ENCODE peak calls at places on chromosome 1, in seven cellular contexts. A is activated naive CD4-positive, alpha-beta T cell treated with anti-CD3 and anti-CD28 coated beads for 36 hours; V is astrocyte of the spinal cord; I is NCI-H2227 treated with DMSO at 0.1 percent for 48 hours; C is AG09319; G is adipocyte; M is GM12865. Z is an unnamed sample.

GRCh38 chr1:32703479-32704291 is 1.1 kb upstream of the SYNC start:
- DNase-seq in G (peak), M (no peak), V (peak), A (no peak), C (peak), I (no peak), Z (peak)

GRCh38 chr1:85464497-85465098 is 361 bp downstream of the DDAH1 start:
- DNase-seq in A (peak), M (peak), I (no peak), C (peak), V (peak), G (peak), Z (no peak)

GRCh38 chr1:25816112-25816718 is 3.5 kb upstream of the MTFR1L start:
- DNase-seq in I (no peak), C (no peak), G (no peak), A (no peak), V (no peak), M (no peak), Z (no peak)

GRCh38 chr1:72485786-72486185 is 203.4 kb upstream of the NEGR1 start:
- DNase-seq in A (no peak), I (no peak), M (no peak), G (peak), C (peak), V (peak), Z (peak)

GRCh38 chr1:226981838-226982237 is 41.7 kb downstream of the COQ8A start:
- DNase-seq in A (no peak), C (no peak), V (no peak), M (no peak), G (no peak), I (no peak), Z (no peak)

GRCh38 chr1:1208713-1209433 is 2.5 kb upstream of the TNFRSF18 start:
- DNase-seq in I (no peak), M (no peak), A (peak), G (no peak), C (no peak), V (no peak), Z (no peak)

GRCh38 chr1:76543495-76543894 is 323.8 kb upstream of the ST6GALNAC5 start:
- DNase-seq in M (no peak), C (no peak), G (no peak), I (no peak), V (no peak), A (no peak), Z (no peak)

GRCh38 chr1:219985169-219985568 is 56.8 kb upstream of the SLC30A10 start:
- DNase-seq in G (no peak), I (no peak), C (no peak), A (no peak), V (no peak), M (no peak), Z (no peak)

GRCh38 chr1:93669369-93669768 is 12.3 kb downstream of the BCAR3 start:
- DNase-seq in V (peak), I (no peak), G (peak), M (no peak), C (no peak), A (no peak), Z (no peak)